ENCODE peak calls at places on chromosomes 4 and X, in four cellular contexts. Q, Y, M and U are unnamed samples.

GRCh38 chrX:40778861-40779575 is 43.7 kb upstream of the MED14 start:
- DNase-seq in Q (no peak), Y (no peak), M (no peak), U (no peak)

GRCh38 chrX:154096140-154097002 is 1.1 kb downstream of the MECP2 start:
- DNase-seq in Q (no peak), Y (peak; percentile 26), M (peak; percentile 64), U (no peak)

GRCh38 chr4:81032805-81033684 is 2.5 kb downstream of the BMP3 start:
- DNase-seq in Q (no peak), Y (no peak), M (no peak), U (no peak)

GRCh38 chr4:3862640-3863420 is 96.6 kb downstream of the ADRA2C start:
- DNase-seq in Q (peak; percentile 54), Y (no peak), M (no peak), U (no peak)

GRCh38 chr4:53614616-53615015 is 23.3 kb upstream of the LNX1 start:
- DNase-seq in Q (no peak), Y (no peak), M (no peak), U (no peak)

GRCh38 chr4:56301181-56302076 is 85.9 kb downstream of the AASDH start:
- DNase-seq in Q (no peak), Y (peak; percentile 60), M (no peak), U (peak; percentile 70)

GRCh38 chrX:44012484-44013096 is 39.4 kb upstream of the NDP start:
- DNase-seq in Q (peak; percentile 49), Y (peak; percentile 18), M (peak; percentile 63), U (no peak)

GRCh38 chrX:152652060-152652459 is 14.4 kb downstream of the GABRQ start:
- DNase-seq in Q (no peak), Y (no peak), M (no peak), U (no peak)

GRCh38 chr4:17492876-17493275 is 19.0 kb downstream of the QDPR start:
- DNase-seq in Q (no peak), Y (no peak), M (no peak), U (no peak)

GRCh38 chr4:38894340-38894982 is 26.9 kb downstream of the FAM114A1 start:
- DNase-seq in Q (no peak), Y (no peak), M (no peak), U (no peak)

GRCh38 chrX:38923451-38923969 is 122.3 kb downstream of the MID1IP1 start:
- DNase-seq in Q (no peak), Y (no peak), M (no peak), U (no peak)

GRCh38 chr4:11732155-11732554 is 303.5 kb upstream of the HS3ST1 start:
- DNase-seq in Q (no peak), Y (no peak), M (no peak), U (no peak)

GRCh38 chr4:85244638-85245037 is 230.3 kb upstream of the ARHGAP24 start:
- DNase-seq in Q (no peak), Y (no peak), M (no peak), U (no peak)

GRCh38 chr4:85246055-85246454 is 228.9 kb upstream of the ARHGAP24 start:
- DNase-seq in Q (peak; percentile 33), Y (no peak), M (peak; percentile 60), U (no peak)

GRCh38 chr4:85243857-85244256 is 231.1 kb upstream of the ARHGAP24 start:
- DNase-seq in Q (no peak), Y (no peak), M (no peak), U (no peak)
- TF ChIP-seq CTCF in Q (no peak), Y (no peak), M (no peak), U (peak; percentile 29)

GRCh38 chr4:7296661-7297335 is 104.5 kb downstream of the SORCS2 start:
- DNase-seq in Q (no peak), Y (no peak), M (no peak), U (no peak)

GRCh38 chr4:7297374-7297773 is 105.0 kb downstream of the SORCS2 start:
- DNase-seq in Q (no peak), Y (no peak), M (no peak), U (no peak)

GRCh38 chr4:7297881-7298280 is 105.5 kb downstream of the SORCS2 start:
- DNase-seq in Q (no peak), Y (no peak), M (no peak), U (no peak)

GRCh38 chr4:7295201-7295916 is 103.0 kb downstream of the SORCS2 start:
- DNase-seq in Q (no peak), Y (no peak), M (peak; percentile 79), U (no peak)

GRCh38 chr4:7295917-7296660 is 103.8 kb downstream of the SORCS2 start:
- DNase-seq in Q (peak; percentile 68), Y (no peak), M (peak; percentile 75), U (no peak)
- TF ChIP-seq CTCF in Q (peak; percentile 67), Y (no peak), M (peak; percentile 54), U (peak; percentile 55)

DNA sequence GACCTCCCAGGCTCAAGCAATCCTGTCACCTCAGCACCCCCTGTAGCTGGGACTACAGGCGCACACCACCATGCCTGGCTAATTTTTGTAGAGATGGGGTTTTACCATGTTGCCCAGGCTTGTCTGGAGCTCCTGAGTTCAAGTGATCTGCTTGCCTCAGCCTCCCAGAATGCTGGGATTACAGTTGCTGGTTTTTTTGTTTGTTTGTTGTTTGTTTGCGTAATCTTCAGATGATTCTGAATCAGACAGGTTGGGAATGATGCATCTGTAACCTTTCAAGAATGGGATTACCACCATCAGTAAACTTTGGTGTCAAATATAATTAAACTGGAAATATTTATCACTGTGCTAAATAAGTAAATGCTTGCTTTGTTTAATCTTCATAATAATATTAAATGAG is 62.0 kb upstream of the SLC10A4 start:
- DNase-seq in Q (no peak), Y (no peak), M (no peak), U (no peak)
- TF ChIP-seq CTCF in Q (no peak), Y (no peak), M (no peak), U (no peak)

DNA sequence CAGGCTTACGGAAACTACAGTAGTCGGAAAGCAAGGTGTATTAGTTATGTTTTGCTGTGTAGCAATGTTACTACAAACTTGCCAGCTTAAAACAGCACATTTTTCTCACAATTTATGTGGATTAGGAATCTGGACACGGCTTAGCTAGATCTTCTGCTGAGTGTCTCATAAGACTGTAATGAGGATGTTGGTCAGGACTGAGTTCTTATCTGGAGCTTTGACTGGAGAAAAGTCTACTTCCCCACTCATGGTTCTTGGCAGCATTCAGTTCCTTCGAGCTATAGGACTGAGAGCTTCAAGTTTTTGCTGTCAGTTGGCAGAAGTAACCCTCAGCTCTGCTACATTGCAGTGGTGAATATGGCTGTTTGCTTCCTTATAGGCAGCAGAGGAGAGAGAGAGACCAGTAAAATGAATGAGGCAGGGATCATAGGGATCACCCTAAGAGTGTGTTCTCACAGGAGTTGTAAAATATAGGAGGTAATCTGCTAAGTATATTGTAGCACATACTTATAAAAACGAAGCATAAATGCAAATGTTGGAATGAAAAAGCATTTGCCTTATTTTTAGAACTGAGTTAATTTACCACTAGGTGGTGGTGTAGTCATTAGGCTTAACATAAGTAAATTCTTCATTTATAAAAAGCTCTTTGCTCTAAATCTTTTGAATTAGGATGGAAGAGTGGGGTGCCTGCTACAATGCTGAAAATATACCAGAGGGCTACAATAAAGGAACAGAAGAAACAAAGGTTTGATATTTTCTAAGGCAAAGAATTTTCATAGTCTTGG is 38.6 kb downstream of the ALG13 start:
- DNase-seq in Q (no peak), Y (no peak), M (no peak), U (no peak)
- TF ChIP-seq CTCF in Q (peak; percentile 32), Y (no peak), M (peak; percentile 9), U (peak; percentile 50)

DNA sequence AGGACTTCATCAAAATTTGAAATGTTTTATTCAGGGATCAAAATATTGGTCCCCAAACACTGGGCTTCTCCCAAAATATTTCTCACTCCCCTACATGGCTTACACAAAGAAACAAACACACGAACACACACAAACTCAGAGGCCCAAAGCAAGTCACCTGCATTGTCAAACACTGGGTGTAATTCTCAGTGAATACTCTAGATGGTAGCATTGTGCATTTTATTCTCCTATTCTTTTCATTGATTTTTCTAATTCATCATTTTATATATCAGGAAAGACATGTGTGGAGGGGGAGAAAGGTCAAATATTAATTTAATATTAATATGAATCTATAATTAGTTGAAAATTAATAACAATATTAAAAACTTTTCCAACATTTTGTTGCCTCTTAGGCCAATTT is 72.3 kb upstream of the TNMD start:
- DNase-seq in Q (no peak), Y (no peak), M (no peak), U (no peak)
- TF ChIP-seq CTCF in Q (peak; percentile 68), Y (peak; percentile 48), M (peak; percentile 68), U (peak; percentile 76)

GRCh38 chrX:83759872-83760271 is 101.1 kb upstream of the CYLC1 start:
- DNase-seq in Q (no peak), Y (no peak), M (no peak), U (no peak)
- TF ChIP-seq CTCF in Q (peak; percentile 6), Y (no peak), M (peak; percentile 24), U (peak; percentile 65)

GRCh38 chr4:139281212-139281611 is 1.2 kb upstream of the MGARP start:
- DNase-seq in Q (no peak), Y (no peak), M (no peak), U (no peak)
- TF ChIP-seq CTCF in Q (peak; percentile 34), Y (no peak), M (peak; percentile 5), U (peak; percentile 29)